ENCODE peak calls at places on chromosomes 2 and 18, in eight cellular contexts. G is right cardiac atrium, X is iPS DF 6.9, R is ascending aorta, U is PC-9, N is cardiac muscle cell, Z is OCI-LY7, O is GM23248. W is an unnamed sample.

GRCh38 chr2:157838442-157839161 is 37.5 kb downstream of the ACVR1 start:
- DNase-seq in G (peak), U (no peak), X (no peak), O (peak), R (peak), N (peak), Z (no peak), W (peak)

GRCh38 chr2:188787002-188787660 is 187.0 kb upstream of the COL3A1 start:
- DNase-seq in U (no peak), X (no peak), Z (no peak), N (no peak), O (peak), G (no peak), R (no peak), W (peak)

GRCh38 chr2:226310081-226310625 is 489.5 kb downstream of the IRS1 start:
- DNase-seq in Z (no peak), G (no peak), N (no peak), R (no peak), X (no peak), U (no peak), O (peak), W (no peak)

GRCh38 chr2:84674586-84674985 is 158.3 kb downstream of the DNAH6 start:
- DNase-seq in G (no peak), X (no peak), O (no peak), Z (no peak), R (no peak), N (no peak), U (no peak), W (no peak)

GRCh38 chr2:217798743-217799552 is 203.8 kb downstream of the TNS1 start:
- DNase-seq in X (no peak), U (no peak), Z (peak), O (no peak), N (no peak), G (no peak), R (peak), W (no peak)

GRCh38 chr2:64456298-64456697 is 2.3 kb downstream of the LGALSL start:
- DNase-seq in N (peak), U (no peak), O (no peak), Z (no peak), X (no peak), R (no peak), G (no peak), W (no peak)

GRCh38 chr2:56167616-56168015 is 16.2 kb upstream of the CCDC85A start:
- DNase-seq in O (peak), R (no peak), U (no peak), G (no peak), X (no peak), Z (no peak), N (no peak), W (no peak)

GRCh38 chr18:48181857-48182430 is 227.2 kb downstream of the ZBTB7C start:
- DNase-seq in N (no peak), U (no peak), R (no peak), O (no peak), X (no peak), G (no peak), Z (no peak), W (no peak)

GRCh38 chr2:226411727-226412360 is 387.8 kb downstream of the IRS1 start:
- DNase-seq in R (no peak), O (peak), Z (no peak), N (no peak), G (no peak), X (no peak), U (peak), W (peak)

DNA sequence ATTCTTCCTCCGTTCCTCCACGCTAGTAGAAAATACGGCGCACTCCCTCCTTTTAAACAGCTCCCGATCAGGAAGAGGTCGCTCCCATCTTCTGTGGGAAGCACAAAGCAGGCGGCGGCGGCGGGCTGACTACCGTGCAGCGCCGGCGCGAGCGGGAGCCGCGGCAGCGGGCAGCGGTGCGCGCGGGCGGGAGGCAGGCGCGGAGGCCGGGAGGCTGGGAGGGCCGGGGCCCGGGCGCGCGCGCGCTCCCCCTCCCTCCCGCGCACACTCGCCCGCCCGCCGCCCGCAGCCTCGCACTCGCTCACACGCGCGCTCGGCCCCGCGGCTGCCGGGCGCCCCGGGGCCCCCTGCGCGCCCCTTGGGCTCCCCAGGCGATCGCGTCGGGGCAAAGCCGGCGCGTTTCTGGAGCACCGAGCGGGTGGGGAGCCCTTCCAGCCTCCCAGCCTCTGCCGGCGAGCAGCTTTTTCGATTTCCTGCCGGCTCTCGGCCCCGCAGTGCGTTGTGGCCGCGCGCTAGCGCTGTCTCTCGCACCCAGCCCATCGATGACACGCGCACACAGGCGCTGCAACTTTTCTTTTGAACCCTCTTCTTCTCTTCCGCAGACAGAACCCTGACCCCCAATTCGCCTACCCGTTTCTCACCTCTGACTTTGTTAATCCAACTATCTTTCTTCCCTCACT is at the start of gene SLC8A1:
- DNase-seq in O (peak), X (no peak), G (peak), Z (peak), N (peak), R (no peak), U (peak), W (peak)
- H3K27ac ChIP-seq in O (peak), X (no peak), G (peak), Z (peak), N (peak), R (no peak), U (no peak), W (no peak)

GRCh38 chr2:46002507-46002883 is 294.7 kb upstream of the EPAS1 start:
- DNase-seq in U (no peak), G (no peak), X (no peak), Z (no peak), O (peak), N (no peak), R (no peak), W (peak)
- H3K27ac ChIP-seq in U (no peak), G (peak), X (no peak), Z (no peak), O (no peak), N (no peak), R (no peak), W (no peak)

GRCh38 chr18:26059357-26059756 is 31.1 kb downstream of the SS18 start:
- DNase-seq in G (no peak), N (peak), X (no peak), O (no peak), U (no peak), R (no peak), Z (no peak), W (no peak)
- H3K27ac ChIP-seq in G (no peak), N (peak), X (no peak), O (no peak), U (no peak), R (no peak), Z (no peak), W (no peak)

GRCh38 chr2:119086327-119086726 is 72.2 kb downstream of the C1QL2 start:
- DNase-seq in O (no peak), Z (no peak), R (no peak), U (no peak), G (no peak), X (no peak), N (peak), W (no peak)
- H3K27ac ChIP-seq in O (no peak), Z (no peak), R (no peak), U (no peak), G (no peak), X (no peak), N (no peak), W (no peak)

GRCh38 chr2:154589514-154589913 is 109.0 kb upstream of the KCNJ3 start:
- DNase-seq in G (no peak), R (no peak), N (no peak), U (no peak), O (no peak), X (peak), Z (no peak), W (no peak)
- H3K27ac ChIP-seq in G (no peak), R (no peak), N (no peak), U (no peak), O (no peak), X (peak), Z (no peak), W (no peak)

GRCh38 chr18:51098513-51098912 is 68.5 kb downstream of the SMAD4 start:
- DNase-seq in O (no peak), G (no peak), U (no peak), Z (no peak), R (no peak), N (no peak), X (no peak), W (no peak)
- H3K27ac ChIP-seq in O (no peak), G (no peak), U (no peak), Z (no peak), R (no peak), N (no peak), X (no peak), W (no peak)

DNA sequence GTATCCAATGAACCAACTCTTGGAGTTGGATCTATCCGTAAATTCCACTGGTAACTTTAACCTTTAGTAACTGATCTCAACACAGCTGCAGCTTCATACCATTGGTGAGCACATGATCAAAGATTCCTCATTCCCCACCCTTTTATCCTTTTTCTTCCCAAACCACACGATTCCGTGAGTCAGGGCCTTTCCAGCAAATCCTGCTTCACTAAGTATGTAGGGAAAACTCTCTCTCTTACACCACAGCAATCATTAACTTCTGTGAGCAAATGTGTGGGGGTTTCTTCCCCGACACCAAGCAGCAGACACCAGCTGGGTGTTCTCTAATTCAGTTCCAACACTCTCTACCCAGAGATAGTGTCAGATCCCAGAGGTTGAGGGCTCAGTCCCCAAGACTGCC is 23.5 kb downstream of the ELP2 start:
- DNase-seq in U (no peak), N (no peak), R (no peak), X (no peak), O (peak), Z (no peak), G (no peak), W (no peak)
- H3K27ac ChIP-seq in U (no peak), N (no peak), R (no peak), X (no peak), O (peak), Z (no peak), G (no peak), W (no peak)

DNA sequence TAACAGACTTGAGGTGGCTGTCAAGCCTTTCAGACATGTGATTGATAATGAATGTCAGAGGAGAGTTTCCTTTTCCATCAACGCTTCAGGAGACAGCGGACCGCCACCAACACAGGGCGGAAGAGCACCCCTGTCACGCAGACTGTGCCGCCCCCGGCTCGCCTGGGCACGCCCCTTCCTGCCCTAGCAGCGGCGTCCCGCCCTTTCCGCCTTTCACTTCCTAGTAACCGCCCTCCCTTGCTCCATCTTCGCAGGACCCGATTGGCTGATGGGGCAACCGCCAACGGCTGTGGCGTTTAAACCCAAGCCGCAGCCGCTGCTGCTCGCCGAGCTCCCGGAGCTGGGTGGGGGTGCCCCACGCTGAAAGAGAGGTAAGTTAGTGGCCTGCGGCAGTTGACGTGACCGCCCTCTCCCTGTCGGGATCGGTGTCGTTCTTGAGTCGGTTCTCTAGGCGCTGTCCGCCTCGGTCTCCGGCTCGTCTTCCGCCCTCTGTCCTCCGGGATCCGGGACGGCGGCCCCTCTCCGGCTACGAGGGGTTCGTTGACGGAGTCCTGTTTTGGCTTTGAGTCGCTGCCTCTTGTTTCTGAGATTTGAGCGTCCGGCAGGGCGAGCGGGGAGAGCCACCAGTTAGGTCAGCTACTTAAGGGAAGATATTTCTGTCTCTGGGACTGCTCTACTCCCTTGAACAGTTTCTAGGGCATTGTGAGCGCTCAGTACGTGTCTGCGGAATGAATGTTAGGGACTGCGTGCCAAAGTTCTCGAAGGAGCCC is at the start of gene SGO2:
- DNase-seq in G (peak), N (peak), Z (peak), R (peak), O (peak), X (peak), U (peak), W (peak)
- H3K27ac ChIP-seq in G (no peak), N (peak), Z (peak), R (no peak), O (peak), X (no peak), U (no peak), W (peak)